ENCODE peak calls at places on chromosomes 11 and 22, in ten cellular contexts. S is cardiac muscle cell, X is left ventricle myocardium inferior, B is pancreas, Y is HFF-Myc, Q is AG10803, H is prostate gland, U is fibroblast of the aortic adventitia, O is MM.1S, D is mucosa of descending colon. G is an unnamed sample.

GRCh38 chr11:124837491-124837856 is 27.8 kb upstream of the ROBO3 start:
- DNase-seq in S (peak; percentile 90), X (no peak), B (no peak), Y (peak; percentile 64), Q (peak; percentile 89), H (no peak), U (peak; percentile 92), O (peak; percentile 61), D (peak; percentile 46), G (peak; percentile 87)

GRCh38 chr11:77596626-77597025 is 6.9 kb downstream of the AQP11 start:
- DNase-seq in S (peak; percentile 80), X (no peak), B (no peak), Y (no peak), Q (peak; percentile 83), H (no peak), U (peak; percentile 80), O (no peak), D (no peak), G (peak; percentile 68)

GRCh38 chr22:50507421-50507990 is at the start of gene LMF2:
- DNase-seq in S (no peak), X (peak; percentile 90), B (peak; percentile 97), Y (no peak), Q (no peak), H (peak; percentile 85), U (no peak), O (no peak), D (peak; percentile 90), G (peak; percentile 87)

GRCh38 chr11:8005556-8005955 is 18.4 kb downstream of the EIF3F start:
- DNase-seq in S (no peak), X (no peak), B (no peak), Y (no peak), Q (no peak), H (no peak), U (no peak), O (no peak), D (no peak), G (no peak)

GRCh38 chr11:85021066-85021465 is 606.1 kb downstream of the DLG2 start:
- DNase-seq in S (no peak), X (no peak), B (no peak), Y (no peak), Q (no peak), H (no peak), U (no peak), O (no peak), D (no peak), G (no peak)

GRCh38 chr22:28024422-28024888 is 105.4 kb upstream of the PITPNB start:
- DNase-seq in S (no peak), X (peak; percentile 15), B (no peak), Y (no peak), Q (no peak), H (no peak), U (no peak), O (no peak), D (no peak), G (no peak)

GRCh38 chr22:38305481-38306448 is 11.5 kb downstream of the CSNK1E start:
- DNase-seq in S (peak; percentile 68), X (no peak), B (no peak), Y (no peak), Q (no peak), H (no peak), U (peak; percentile 72), O (peak; percentile 93), D (peak; percentile 41), G (peak; percentile 73)

GRCh38 chr11:109196016-109196415 is 226.0 kb upstream of the C11orf87 start:
- DNase-seq in S (peak; percentile 24), X (no peak), B (no peak), Y (no peak), Q (peak; percentile 8), H (no peak), U (peak; percentile 39), O (no peak), D (no peak), G (peak; percentile 19)

GRCh38 chr22:30947163-30947820 is 21.3 kb downstream of the MORC2 start:
- DNase-seq in S (no peak), X (peak; percentile 31), B (no peak), Y (no peak), Q (peak; percentile 23), H (peak; percentile 65), U (peak; percentile 11), O (no peak), D (peak; percentile 25), G (peak; percentile 91)

GRCh38 chr11:108672113-108672512 is 7.2 kb downstream of the DDX10 start:
- DNase-seq in S (peak; percentile 86), X (no peak), B (no peak), Y (no peak), Q (peak; percentile 52), H (no peak), U (peak; percentile 78), O (no peak), D (no peak), G (no peak)

GRCh38 chr11:35717043-35717442 is 54.5 kb downstream of the TRIM44 start:
- DNase-seq in S (no peak), X (no peak), B (no peak), Y (no peak), Q (no peak), H (no peak), U (no peak), O (no peak), D (no peak), G (no peak)

GRCh38 chr11:27282141-27282590 is 80.8 kb downstream of the CCDC34 start:
- DNase-seq in S (peak; percentile 89), X (peak; percentile 59), B (no peak), Y (peak; percentile 73), Q (peak; percentile 93), H (no peak), U (peak; percentile 97), O (no peak), D (no peak), G (no peak)

GRCh38 chr11:68889948-68890446 is 13.6 kb downstream of the MRPL21 start:
- DNase-seq in S (peak; percentile 80), X (peak; percentile 78), B (no peak), Y (peak; percentile 98), Q (peak; percentile 98), H (no peak), U (peak; percentile 94), O (no peak), D (peak; percentile 35), G (peak; percentile 17)

GRCh38 chr22:19063581-19064353 is 58.4 kb downstream of the DGCR2 start:
- DNase-seq in S (peak; percentile 44), X (no peak), B (no peak), Y (no peak), Q (no peak), H (no peak), U (no peak), O (no peak), D (no peak), G (no peak)

DNA sequence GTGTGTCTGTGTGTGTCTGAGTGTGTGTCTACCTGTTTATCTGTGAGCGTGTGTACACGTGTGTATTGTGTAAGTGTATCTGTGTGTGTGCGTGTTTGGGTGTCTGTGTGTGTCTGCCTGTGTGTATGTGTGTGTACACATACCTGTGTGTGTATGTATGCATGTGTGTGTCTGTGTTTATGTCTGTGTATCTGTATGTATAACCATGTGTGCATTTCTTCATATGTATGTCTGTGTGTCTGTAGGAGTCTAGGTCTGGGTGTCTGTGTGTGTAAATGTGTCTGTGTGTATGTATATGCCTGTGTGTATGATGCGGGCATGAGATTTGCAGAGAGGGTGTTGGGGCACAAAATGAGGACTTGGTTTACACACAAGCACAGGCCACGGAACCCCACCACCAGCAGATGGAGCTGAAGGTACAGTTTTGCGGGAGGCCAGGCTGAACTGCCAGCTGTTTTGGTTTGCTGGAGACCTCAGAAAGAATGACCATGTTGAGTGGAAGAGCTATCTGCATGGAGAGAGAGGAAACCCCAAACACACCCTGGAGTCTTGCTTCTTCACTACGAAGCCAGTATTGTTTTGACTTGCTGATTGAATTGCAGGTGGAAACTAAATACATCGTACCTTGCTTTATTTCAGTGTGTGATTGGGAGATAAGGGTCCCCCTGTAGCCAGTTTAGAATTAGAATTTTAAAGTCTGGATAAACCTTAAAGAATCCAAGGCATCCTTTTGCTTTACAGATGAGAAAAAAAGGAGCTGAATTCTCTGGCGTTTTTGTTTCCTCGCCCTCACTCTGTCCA is 497.2 kb downstream of the NTM start:
- DNase-seq in S (peak; percentile 92), X (peak; percentile 63), B (peak; percentile 74), Y (peak; percentile 63), Q (peak; percentile 86), H (peak; percentile 35), U (peak; percentile 93), O (peak; percentile 34), D (peak; percentile 66), G (peak; percentile 86)
- TF ChIP-seq CTCF in S (peak; percentile 93), X (peak; percentile 76), B (peak; percentile 54), Y (peak; percentile 93), Q (peak; percentile 98), H (peak; percentile 64), U (peak; percentile 93), O (peak; percentile 58), D (no peak), G (peak; percentile 94)

GRCh38 chr22:29479417-29480261 is at the start of gene NEFH:
- DNase-seq in S (no peak), X (no peak), B (peak; percentile 49), Y (no peak), Q (no peak), H (no peak), U (no peak), O (no peak), D (no peak), G (no peak)
- H3K4me3 ChIP-seq in S (peak within 1 kb of the TSS; percentile 12), X (peak within 1 kb of the TSS; percentile 48), B (no peak within 1 kb of the TSS), Y (peak within 1 kb of the TSS; percentile 34), Q (peak within 1 kb of the TSS; percentile 26), H (peak within 1 kb of the TSS; percentile 38), U (peak within 1 kb of the TSS; percentile 52), O (no peak within 1 kb of the TSS), D (no peak within 1 kb of the TSS), G (peak within 1 kb of the TSS; percentile 45)

GRCh38 chr11:13535819-13536218 is 40.0 kb upstream of the PTH start:
- DNase-seq in S (no peak), X (no peak), B (no peak), Y (no peak), Q (no peak), H (peak; percentile 13), U (no peak), O (no peak), D (no peak), G (no peak)
- TF ChIP-seq CTCF in S (no peak), X (no peak), B (no peak), Y (no peak), Q (no peak), H (peak; percentile 19), U (no peak), O (no peak), D (no peak), G (no peak)

GRCh38 chr11:1262172-1263006 is 39.5 kb downstream of the MUC5B start:
- DNase-seq in S (peak; percentile 96), X (peak; percentile 89), B (peak; percentile 97), Y (peak; percentile 61), Q (peak; percentile 92), H (peak; percentile 91), U (peak; percentile 73), O (peak; percentile 86), D (peak; percentile 94), G (peak; percentile 94)

GRCh38 chr11:1260620-1261019 is 37.8 kb downstream of the MUC5B start:
- DNase-seq in S (no peak), X (no peak), B (no peak), Y (no peak), Q (no peak), H (no peak), U (no peak), O (no peak), D (no peak), G (no peak)

GRCh38 chr11:1263036-1263435 is 40.2 kb downstream of the MUC5B start:
- DNase-seq in S (no peak), X (no peak), B (no peak), Y (no peak), Q (no peak), H (no peak), U (no peak), O (no peak), D (peak; percentile 65), G (no peak)

GRCh38 chr11:1260023-1260501 is 37.2 kb downstream of the MUC5B start:
- DNase-seq in S (peak; percentile 14), X (no peak), B (peak; percentile 81), Y (no peak), Q (no peak), H (no peak), U (no peak), O (no peak), D (peak; percentile 72), G (peak; percentile 32)

GRCh38 chr11:1261241-1262071 is 38.6 kb downstream of the MUC5B start:
- DNase-seq in S (no peak), X (no peak), B (peak; percentile 77), Y (no peak), Q (no peak), H (no peak), U (no peak), O (no peak), D (no peak), G (no peak)
- H3K4me3 ChIP-seq in S (no peak overlapping the region), X (peak overlapping the region; percentile 66), B (no peak overlapping the region), Y (peak overlapping the region; percentile 46), Q (no peak overlapping the region), H (peak overlapping the region; percentile 32), U (no peak overlapping the region), O (no peak overlapping the region), D (no peak overlapping the region), G (no peak overlapping the region)